ENCODE peak calls at places on chromosomes 2 and 18, in seven cellular contexts. O is GM23248, Q is PC-9, N is HCT116, M is OCI-LY7, K is Karpas-422, F is MM.1S. E is an unnamed sample.
A peak's percentile ranks its signal among the peaks of the same experiment; 100 is the strongest.

GRCh38 chr2:239834143-239834542 is 191.0 kb downstream of the NDUFA10 start:
- DNase-seq in K (no peak), M (no peak), Q (no peak), O (no peak), N (no peak), F (no peak), E (no peak)

GRCh38 chr2:101372792-101373191 is 14.5 kb downstream of the CREG2 start:
- DNase-seq in Q (no peak), F (no peak), N (no peak), O (no peak), K (no peak), M (no peak), E (no peak)

GRCh38 chr18:74412106-74412880 is 44.8 kb downstream of the DIPK1C start:
- DNase-seq in Q (no peak), N (no peak), F (no peak), K (no peak), O (no peak), M (no peak), E (no peak)

GRCh38 chr2:230717595-230717994 is 5.0 kb downstream of the CAB39 start:
- DNase-seq in Q (no peak), F (no peak), K (no peak), M (peak; percentile 74), N (no peak), O (no peak), E (no peak)

GRCh38 chr18:21163647-21164625 is 52.3 kb upstream of the ROCK1 start:
- DNase-seq in O (peak; percentile 93), F (no peak), M (no peak), N (no peak), K (no peak), Q (peak; percentile 38), E (no peak)

GRCh38 chr2:223459328-223459939 is 142.7 kb downstream of the SCG2 start:
- DNase-seq in O (peak; percentile 55), Q (no peak), N (peak; percentile 27), K (peak; percentile 69), M (peak; percentile 37), F (no peak), E (peak; percentile 41)

GRCh38 chr2:46548103-46548486 is 68.7 kb downstream of the TMEM247 start:
- DNase-seq in O (no peak), N (no peak), Q (no peak), K (no peak), M (no peak), F (peak; percentile 42), E (no peak)

GRCh38 chr2:85156141-85156540 is 22.9 kb downstream of the TCF7L1 start:
- DNase-seq in K (no peak), O (no peak), N (no peak), F (no peak), M (no peak), Q (no peak), E (peak; percentile 53)

GRCh38 chr2:45173513-45173912 is 164.3 kb upstream of the SIX2 start:
- DNase-seq in Q (peak; percentile 95), O (peak; percentile 97), F (no peak), M (no peak), K (no peak), N (peak; percentile 59), E (no peak)

GRCh38 chr2:239035361-239035814 is 187.5 kb downstream of the TWIST2 start:
- DNase-seq in O (peak; percentile 59), M (peak; percentile 35), Q (no peak), F (peak; percentile 39), K (peak; percentile 79), N (peak; percentile 4), E (peak; percentile 55)

GRCh38 chr2:148893906-148894305 is 18.9 kb downstream of the KIF5C start:
- DNase-seq in F (peak; percentile 50), N (no peak), K (no peak), M (no peak), O (no peak), Q (no peak), E (no peak)

GRCh38 chr2:207692206-207693065 is 19.0 kb upstream of the CCNYL1 start:
- DNase-seq in K (peak; percentile 81), Q (no peak), N (peak; percentile 46), M (peak; percentile 61), O (peak; percentile 47), F (no peak), E (peak; percentile 35)

GRCh38 chr18:3245185-3245564 is 2.4 kb upstream of the MYL12A start:
- DNase-seq in K (no peak), F (no peak), Q (no peak), M (no peak), O (no peak), N (no peak), E (no peak)

GRCh38 chr2:7083580-7084509 is 166.6 kb downstream of the RNF144A start:
- DNase-seq in Q (no peak), O (peak; percentile 54), F (peak; percentile 66), M (peak; percentile 84), N (peak; percentile 32), K (peak; percentile 82), E (peak; percentile 47)

GRCh38 chr2:70248145-70248809 is at the start of gene TIA1:
- DNase-seq in M (peak; percentile 100), F (peak; percentile 100), Q (peak; percentile 94), K (peak; percentile 100), O (peak; percentile 100), N (peak; percentile 96), E (peak; percentile 100)

GRCh38 chr18:6449213-6449612 is 34.5 kb upstream of the L3MBTL4 start:
- DNase-seq in O (no peak), F (peak; percentile 82), M (no peak), Q (no peak), K (no peak), N (no peak), E (no peak)

GRCh38 chr2:15828576-15828975 is 111.8 kb upstream of the MYCN start:
- DNase-seq in M (no peak), Q (no peak), K (no peak), F (no peak), N (no peak), O (no peak), E (no peak)

GRCh38 chr2:163697846-163698637 is 37.8 kb downstream of the FIGN start:
- DNase-seq in M (no peak), Q (no peak), N (no peak), F (no peak), O (no peak), K (no peak), E (no peak)

GRCh38 chr2:16298866-16299265 is 358.5 kb downstream of the MYCN start:
- DNase-seq in O (no peak), K (no peak), F (no peak), N (no peak), Q (no peak), M (no peak), E (no peak)

GRCh38 chr2:102844911-102845310 is 83.1 kb downstream of the TMEM182 start:
- DNase-seq in K (no peak), O (no peak), N (no peak), F (no peak), Q (no peak), M (no peak), E (no peak)

GRCh38 chr2:68834737-68835136 is 36.5 kb downstream of the BMP10 start:
- DNase-seq in F (no peak), M (no peak), O (no peak), N (no peak), K (peak; percentile 93), Q (no peak), E (no peak)

GRCh38 chr18:46167971-46168370 is 63.8 kb downstream of the HAUS1 start:
- DNase-seq in K (peak; percentile 89), O (no peak), Q (peak; percentile 50), F (peak; percentile 86), M (peak; percentile 88), N (no peak), E (no peak)

GRCh38 chr2:13522096-13522495 is 805.4 kb downstream of the TRIB2 start:
- DNase-seq in O (no peak), K (no peak), Q (no peak), F (no peak), N (no peak), M (no peak), E (no peak)

GRCh38 chr2:13522917-13523821 is 806.4 kb downstream of the TRIB2 start:
- DNase-seq in N (no peak), O (no peak), Q (peak; percentile 44), F (peak; percentile 98), M (no peak), K (no peak), E (peak; percentile 40)

GRCh38 chr2:13524492-13524891 is 807.8 kb downstream of the TRIB2 start:
- DNase-seq in M (no peak), N (no peak), K (no peak), Q (no peak), O (no peak), F (peak; percentile 67), E (no peak)
- H3K9me3 ChIP-seq in M (no peaks in the 10 kb centered on the region), N (peaks cover 6% of the 10 kb centered on the region), K (no peaks in the 10 kb centered on the region), Q (no peaks in the 10 kb centered on the region), O (no peaks in the 10 kb centered on the region), F (no peaks in the 10 kb centered on the region), E (no peaks in the 10 kb centered on the region)

GRCh38 chr18:48937869-48938750 is 12.7 kb downstream of the SMAD7 start:
- DNase-seq in M (no peak), F (no peak), O (peak; percentile 67), N (no peak), Q (no peak), K (no peak), E (no peak)
- H3K4me1 ChIP-seq in M (peaks cover 47% of the 10 kb centered on the region), F (peaks cover 80% of the 10 kb centered on the region), O (peaks cover 85% of the 10 kb centered on the region), N (peaks cover 80% of the 10 kb centered on the region), Q (peaks cover 79% of the 10 kb centered on the region), K (peaks cover 26% of the 10 kb centered on the region), E (peaks cover 96% of the 10 kb centered on the region)

GRCh38 chr2:128638741-128639477 is 320.2 kb upstream of the HS6ST1 start:
- DNase-seq in M (no peak), Q (peak; percentile 63), N (no peak), O (peak; percentile 70), F (no peak), K (no peak), E (no peak)

GRCh38 chr2:128640847-128641360 is 322.2 kb upstream of the HS6ST1 start:
- DNase-seq in N (no peak), M (no peak), O (no peak), K (no peak), Q (no peak), F (no peak), E (no peak)

GRCh38 chr2:128639693-128640092 is 321.0 kb upstream of the HS6ST1 start:
- DNase-seq in O (peak; percentile 14), F (no peak), Q (no peak), N (no peak), M (no peak), K (peak; percentile 50), E (no peak)

GRCh38 chr2:128641421-128642095 is 322.9 kb upstream of the HS6ST1 start:
- DNase-seq in K (no peak), N (no peak), O (no peak), F (no peak), M (no peak), Q (no peak), E (no peak)

GRCh38 chr2:128640166-128640846 is 321.6 kb upstream of the HS6ST1 start:
- DNase-seq in N (no peak), K (no peak), F (no peak), M (no peak), O (peak; percentile 14), Q (no peak), E (no peak)
- H3K9me2 ChIP-seq in N (no peaks in the 10 kb centered on the region), K (no peaks in the 10 kb centered on the region), F (no peaks in the 10 kb centered on the region), M (no peaks in the 10 kb centered on the region), O (no peaks in the 10 kb centered on the region), Q (no peaks in the 10 kb centered on the region), E (no peaks in the 10 kb centered on the region)

DNA sequence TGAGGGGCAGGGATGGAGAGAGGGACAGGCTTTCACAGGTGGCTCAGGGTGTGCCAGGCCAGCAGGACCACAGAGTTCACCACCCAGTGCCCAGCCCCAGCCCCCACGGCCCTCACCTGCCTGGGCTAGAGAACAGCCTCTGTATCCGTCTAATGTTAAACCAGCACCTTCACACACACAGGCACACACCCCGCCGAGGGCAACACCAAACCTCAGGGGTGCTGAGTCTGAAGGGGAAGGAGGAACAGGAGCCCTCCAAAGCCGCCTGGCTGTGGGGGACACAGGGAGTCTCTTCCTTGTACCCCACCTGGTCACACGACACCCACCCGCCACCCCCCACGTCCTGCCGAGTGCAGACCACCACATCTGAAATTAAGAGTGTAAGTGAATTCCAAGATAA is 205.8 kb upstream of the SALL3 start:
- DNase-seq in F (no peak), N (no peak), Q (no peak), K (no peak), M (no peak), O (no peak), E (no peak)
- H3K9me3 ChIP-seq in F (no peaks in the 10 kb centered on the region), N (no peaks in the 10 kb centered on the region), Q (no peaks in the 10 kb centered on the region), K (no peaks in the 10 kb centered on the region), M (no peaks in the 10 kb centered on the region), O (no peaks in the 10 kb centered on the region), E (no peaks in the 10 kb centered on the region)

E was measured in hepatocyte.